ENCODE peak calls at places on chromosomes 1 and 21, in five cellular contexts. One of them, this sample, is unnamed.

GRCh38 chr1:13494712-13495111 is 19.1 kb downstream of the LRRC38 start:
- DNase-seq in naive thymus-derived CD4-positive, alpha-beta T cell: no peak
- DNase-seq in brain microvascular endothelial cell: no peak
- DNase-seq in GM23338: no peak
- DNase-seq in CD4-positive, alpha-beta memory T cell: no peak
- DNase-seq in this sample: no peak

GRCh38 chr1:220810179-220810653 is 23.5 kb downstream of the MTARC1 start:
- DNase-seq in brain microvascular endothelial cell: peak
- DNase-seq in naive thymus-derived CD4-positive, alpha-beta T cell: peak
- DNase-seq in CD4-positive, alpha-beta memory T cell: peak
- DNase-seq in GM23338: peak
- DNase-seq in this sample: peak

GRCh38 chr1:33434363-33434750 is 3.5 kb upstream of the PHC2 start:
- DNase-seq in GM23338: no peak
- DNase-seq in brain microvascular endothelial cell: no peak
- DNase-seq in CD4-positive, alpha-beta memory T cell: no peak
- DNase-seq in naive thymus-derived CD4-positive, alpha-beta T cell: no peak
- DNase-seq in this sample: no peak

GRCh38 chr1:228087771-228088251 is 5.3 kb downstream of the ARF1 start:
- DNase-seq in CD4-positive, alpha-beta memory T cell: no peak
- DNase-seq in brain microvascular endothelial cell: peak
- DNase-seq in naive thymus-derived CD4-positive, alpha-beta T cell: no peak
- DNase-seq in GM23338: no peak
- DNase-seq in this sample: no peak

GRCh38 chr1:150371110-150371509 is 7.2 kb downstream of the RPRD2 start:
- DNase-seq in GM23338: no peak
- DNase-seq in CD4-positive, alpha-beta memory T cell: no peak
- DNase-seq in naive thymus-derived CD4-positive, alpha-beta T cell: no peak
- DNase-seq in brain microvascular endothelial cell: no peak
- DNase-seq in this sample: no peak

GRCh38 chr1:201389066-201389465 is 10.1 kb downstream of the LAD1 start:
- DNase-seq in CD4-positive, alpha-beta memory T cell: no peak
- DNase-seq in brain microvascular endothelial cell: no peak
- DNase-seq in GM23338: no peak
- DNase-seq in naive thymus-derived CD4-positive, alpha-beta T cell: no peak
- DNase-seq in this sample: no peak

GRCh38 chr1:21907079-21907418 is 30.1 kb downstream of the HSPG2 start:
- DNase-seq in GM23338: no peak
- DNase-seq in naive thymus-derived CD4-positive, alpha-beta T cell: no peak
- DNase-seq in brain microvascular endothelial cell: no peak
- DNase-seq in CD4-positive, alpha-beta memory T cell: no peak
- DNase-seq in this sample: no peak

GRCh38 chr1:159828916-159829634 is 2.4 kb downstream of the SLAMF8 start:
- DNase-seq in GM23338: peak
- DNase-seq in brain microvascular endothelial cell: no peak
- DNase-seq in naive thymus-derived CD4-positive, alpha-beta T cell: no peak
- DNase-seq in CD4-positive, alpha-beta memory T cell: no peak
- DNase-seq in this sample: no peak

GRCh38 chr1:199223936-199224335 is 585.1 kb downstream of the PTPRC start:
- DNase-seq in CD4-positive, alpha-beta memory T cell: no peak
- DNase-seq in GM23338: no peak
- DNase-seq in brain microvascular endothelial cell: no peak
- DNase-seq in naive thymus-derived CD4-positive, alpha-beta T cell: no peak
- DNase-seq in this sample: no peak

GRCh38 chr1:31637915-31638673 is 6.6 kb downstream of the PEF1 start:
- DNase-seq in brain microvascular endothelial cell: no peak
- DNase-seq in CD4-positive, alpha-beta memory T cell: no peak
- DNase-seq in GM23338: no peak
- DNase-seq in naive thymus-derived CD4-positive, alpha-beta T cell: no peak
- DNase-seq in this sample: no peak

GRCh38 chr1:29196863-29197589 is 15.3 kb upstream of the SRSF4 start:
- DNase-seq in GM23338: no peak
- DNase-seq in CD4-positive, alpha-beta memory T cell: no peak
- DNase-seq in naive thymus-derived CD4-positive, alpha-beta T cell: no peak
- DNase-seq in brain microvascular endothelial cell: peak
- DNase-seq in this sample: no peak

GRCh38 chr1:73832276-73832825 is 365.6 kb downstream of the LRRIQ3 start:
- DNase-seq in naive thymus-derived CD4-positive, alpha-beta T cell: no peak
- DNase-seq in brain microvascular endothelial cell: no peak
- DNase-seq in GM23338: no peak
- DNase-seq in CD4-positive, alpha-beta memory T cell: no peak
- DNase-seq in this sample: no peak

GRCh38 chr1:84348240-84348555 is 46.7 kb downstream of the SAMD13 start:
- DNase-seq in naive thymus-derived CD4-positive, alpha-beta T cell: no peak
- DNase-seq in CD4-positive, alpha-beta memory T cell: no peak
- DNase-seq in brain microvascular endothelial cell: peak
- DNase-seq in GM23338: no peak
- DNase-seq in this sample: no peak

GRCh38 chr1:55088413-55088812 is 49.1 kb downstream of the PCSK9 start:
- DNase-seq in brain microvascular endothelial cell: no peak
- DNase-seq in naive thymus-derived CD4-positive, alpha-beta T cell: no peak
- DNase-seq in GM23338: no peak
- DNase-seq in CD4-positive, alpha-beta memory T cell: no peak
- DNase-seq in this sample: no peak

GRCh38 chr1:184502154-184502553 is 115.3 kb downstream of the C1orf21 start:
- DNase-seq in GM23338: no peak
- DNase-seq in brain microvascular endothelial cell: no peak
- DNase-seq in naive thymus-derived CD4-positive, alpha-beta T cell: no peak
- DNase-seq in CD4-positive, alpha-beta memory T cell: no peak
- DNase-seq in this sample: no peak

GRCh38 chr21:45767071-45768006 is 123.8 kb downstream of the PCBP3 start:
- DNase-seq in GM23338: no peak
- DNase-seq in CD4-positive, alpha-beta memory T cell: peak
- DNase-seq in brain microvascular endothelial cell: peak
- DNase-seq in naive thymus-derived CD4-positive, alpha-beta T cell: peak
- DNase-seq in this sample: peak

GRCh38 chr1:159205225-159205624 is 550 bp downstream of the ACKR1 start:
- DNase-seq in GM23338: peak
- DNase-seq in brain microvascular endothelial cell: no peak
- DNase-seq in naive thymus-derived CD4-positive, alpha-beta T cell: no peak
- DNase-seq in CD4-positive, alpha-beta memory T cell: no peak
- DNase-seq in this sample: no peak

GRCh38 chr1:78834201-78834741 is 172.3 kb downstream of the ADGRL4 start:
- DNase-seq in naive thymus-derived CD4-positive, alpha-beta T cell: no peak
- DNase-seq in brain microvascular endothelial cell: no peak
- DNase-seq in CD4-positive, alpha-beta memory T cell: no peak
- DNase-seq in GM23338: no peak
- DNase-seq in this sample: no peak

GRCh38 chr1:111499026-111499790 is 4.2 kb downstream of the ADORA3 start:
- DNase-seq in CD4-positive, alpha-beta memory T cell: no peak
- DNase-seq in brain microvascular endothelial cell: no peak
- DNase-seq in GM23338: no peak
- DNase-seq in naive thymus-derived CD4-positive, alpha-beta T cell: no peak
- DNase-seq in this sample: no peak

GRCh38 chr1:204578867-204579664 is 62.9 kb downstream of the MDM4 start:
- DNase-seq in naive thymus-derived CD4-positive, alpha-beta T cell: peak
- DNase-seq in CD4-positive, alpha-beta memory T cell: no peak
- DNase-seq in GM23338: peak
- DNase-seq in brain microvascular endothelial cell: no peak
- DNase-seq in this sample: no peak

GRCh38 chr1:36352141-36352909 is 28.9 kb upstream of the EVA1B start:
- DNase-seq in CD4-positive, alpha-beta memory T cell: no peak
- DNase-seq in naive thymus-derived CD4-positive, alpha-beta T cell: no peak
- DNase-seq in brain microvascular endothelial cell: no peak
- DNase-seq in GM23338: no peak
- DNase-seq in this sample: no peak

GRCh38 chr1:101290119-101290921 is 53.5 kb downstream of the S1PR1 start:
- DNase-seq in naive thymus-derived CD4-positive, alpha-beta T cell: no peak
- DNase-seq in brain microvascular endothelial cell: no peak
- DNase-seq in CD4-positive, alpha-beta memory T cell: no peak
- DNase-seq in GM23338: no peak
- DNase-seq in this sample: no peak

DNA sequence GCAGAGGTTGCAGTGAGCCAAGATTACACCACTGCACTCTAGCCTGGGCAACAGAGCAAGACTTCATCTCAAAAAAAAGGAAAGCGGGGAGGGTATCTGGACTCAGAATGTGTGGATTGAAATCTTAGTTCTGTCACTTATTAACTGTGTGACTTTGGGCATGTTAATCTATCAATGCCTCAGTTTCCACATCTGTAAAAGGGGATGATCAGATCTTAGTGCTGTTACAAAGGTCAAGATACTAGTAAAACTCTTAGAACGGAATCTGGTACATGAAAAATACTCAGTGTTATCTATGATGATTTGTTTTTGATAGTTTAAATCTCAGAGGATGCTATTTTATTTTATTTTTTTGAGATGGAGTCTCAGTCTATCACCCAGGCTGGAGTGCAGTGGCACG is 10.5 kb downstream of the FAM76A start:
- DNase-seq in GM23338: no peak
- DNase-seq in CD4-positive, alpha-beta memory T cell: no peak
- DNase-seq in brain microvascular endothelial cell: no peak
- DNase-seq in naive thymus-derived CD4-positive, alpha-beta T cell: no peak
- DNase-seq in this sample: no peak
- H3K27ac ChIP-seq in GM23338: no peak
- H3K27ac ChIP-seq in CD4-positive, alpha-beta memory T cell: no peak
- H3K27ac ChIP-seq in brain microvascular endothelial cell: no peak
- H3K27ac ChIP-seq in naive thymus-derived CD4-positive, alpha-beta T cell: no peak
- H3K27ac ChIP-seq in this sample: no peak

DNA sequence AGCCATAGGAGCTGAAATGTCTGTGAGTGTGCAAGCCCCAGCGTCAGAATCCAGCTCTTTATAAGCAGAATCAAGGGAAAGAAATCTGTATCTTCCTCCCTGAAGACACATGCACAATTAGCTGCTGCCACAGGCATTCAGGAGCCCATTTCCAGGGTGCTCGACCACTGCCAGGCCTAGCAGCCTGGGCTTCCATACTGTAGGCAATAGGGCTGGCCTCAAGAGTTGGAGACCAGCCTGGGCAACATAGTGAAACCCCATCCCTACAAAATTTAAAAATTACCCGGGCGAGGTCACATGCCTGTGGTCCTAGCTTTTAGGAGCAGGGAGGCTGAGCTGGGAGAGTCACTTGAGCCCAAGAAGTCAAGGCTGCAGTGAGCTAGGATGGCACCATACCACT is 41.0 kb downstream of the NEK2 start:
- DNase-seq in brain microvascular endothelial cell: no peak
- DNase-seq in naive thymus-derived CD4-positive, alpha-beta T cell: no peak
- DNase-seq in CD4-positive, alpha-beta memory T cell: no peak
- DNase-seq in GM23338: no peak
- DNase-seq in this sample: no peak
- H3K27ac ChIP-seq in brain microvascular endothelial cell: no peak
- H3K27ac ChIP-seq in naive thymus-derived CD4-positive, alpha-beta T cell: no peak
- H3K27ac ChIP-seq in CD4-positive, alpha-beta memory T cell: no peak
- H3K27ac ChIP-seq in GM23338: no peak
- H3K27ac ChIP-seq in this sample: no peak

GRCh38 chr1:209755926-209756607 is at the start of gene TRAF3IP3:
- DNase-seq in CD4-positive, alpha-beta memory T cell: peak
- DNase-seq in GM23338: no peak
- DNase-seq in brain microvascular endothelial cell: no peak
- DNase-seq in naive thymus-derived CD4-positive, alpha-beta T cell: peak
- DNase-seq in this sample: peak
- H3K27ac ChIP-seq in CD4-positive, alpha-beta memory T cell: peak
- H3K27ac ChIP-seq in GM23338: no peak
- H3K27ac ChIP-seq in brain microvascular endothelial cell: no peak
- H3K27ac ChIP-seq in naive thymus-derived CD4-positive, alpha-beta T cell: peak
- H3K27ac ChIP-seq in this sample: peak

GRCh38 chr1:214967865-214968575 is 114.5 kb upstream of the KCNK2 start:
- DNase-seq in naive thymus-derived CD4-positive, alpha-beta T cell: no peak
- DNase-seq in GM23338: no peak
- DNase-seq in brain microvascular endothelial cell: peak
- DNase-seq in CD4-positive, alpha-beta memory T cell: no peak
- DNase-seq in this sample: no peak
- H3K27ac ChIP-seq in naive thymus-derived CD4-positive, alpha-beta T cell: no peak
- H3K27ac ChIP-seq in GM23338: no peak
- H3K27ac ChIP-seq in brain microvascular endothelial cell: peak
- H3K27ac ChIP-seq in CD4-positive, alpha-beta memory T cell: no peak
- H3K27ac ChIP-seq in this sample: no peak

GRCh38 chr1:1356166-1356795 is 2.1 kb downstream of the MXRA8 start:
- DNase-seq in GM23338: no peak
- DNase-seq in naive thymus-derived CD4-positive, alpha-beta T cell: no peak
- DNase-seq in brain microvascular endothelial cell: no peak
- DNase-seq in CD4-positive, alpha-beta memory T cell: no peak
- DNase-seq in this sample: no peak
- H3K27ac ChIP-seq in GM23338: no peak
- H3K27ac ChIP-seq in naive thymus-derived CD4-positive, alpha-beta T cell: no peak
- H3K27ac ChIP-seq in brain microvascular endothelial cell: no peak
- H3K27ac ChIP-seq in CD4-positive, alpha-beta memory T cell: no peak
- H3K27ac ChIP-seq in this sample: no peak

GRCh38 chr1:12466816-12467215 is 151.2 kb downstream of the DHRS3 start:
- DNase-seq in CD4-positive, alpha-beta memory T cell: no peak
- DNase-seq in naive thymus-derived CD4-positive, alpha-beta T cell: no peak
- DNase-seq in GM23338: no peak
- DNase-seq in brain microvascular endothelial cell: no peak
- DNase-seq in this sample: no peak

GRCh38 chr1:12464028-12464427 is 154.0 kb downstream of the DHRS3 start:
- DNase-seq in GM23338: no peak
- DNase-seq in brain microvascular endothelial cell: no peak
- DNase-seq in naive thymus-derived CD4-positive, alpha-beta T cell: no peak
- DNase-seq in CD4-positive, alpha-beta memory T cell: no peak
- DNase-seq in this sample: no peak

GRCh38 chr1:12465126-12465525 is 152.9 kb downstream of the DHRS3 start:
- DNase-seq in brain microvascular endothelial cell: no peak
- DNase-seq in GM23338: no peak
- DNase-seq in CD4-positive, alpha-beta memory T cell: no peak
- DNase-seq in naive thymus-derived CD4-positive, alpha-beta T cell: no peak
- DNase-seq in this sample: no peak

GRCh38 chr1:12462586-12462985 is 155.4 kb downstream of the DHRS3 start:
- DNase-seq in CD4-positive, alpha-beta memory T cell: no peak
- DNase-seq in brain microvascular endothelial cell: no peak
- DNase-seq in GM23338: no peak
- DNase-seq in naive thymus-derived CD4-positive, alpha-beta T cell: no peak
- DNase-seq in this sample: no peak

DNA sequence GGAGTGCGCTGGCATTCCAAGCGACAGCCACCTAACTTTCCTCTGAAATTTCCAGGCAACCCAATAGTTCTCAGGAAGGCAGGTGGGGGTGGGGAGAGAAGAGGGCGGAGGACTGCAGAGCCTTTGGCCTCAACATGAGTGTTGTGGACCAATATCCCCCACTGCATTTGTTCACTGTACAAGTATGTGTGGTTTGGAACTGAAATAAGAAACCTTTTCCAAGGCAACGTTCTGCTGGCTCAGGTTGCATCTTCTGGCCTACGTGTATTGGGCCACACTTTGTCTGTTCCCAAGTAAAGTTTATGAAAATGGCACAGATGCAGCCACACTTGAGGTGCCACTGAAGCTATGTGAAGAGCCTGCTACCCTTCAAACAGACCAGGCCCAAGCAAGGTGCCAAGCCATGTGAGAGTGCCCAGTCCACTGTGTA is 153.4 kb downstream of the DHRS3 start:
- DNase-seq in brain microvascular endothelial cell: peak
- DNase-seq in GM23338: no peak
- DNase-seq in CD4-positive, alpha-beta memory T cell: no peak
- DNase-seq in naive thymus-derived CD4-positive, alpha-beta T cell: no peak
- DNase-seq in this sample: no peak
- H3K27ac ChIP-seq in brain microvascular endothelial cell: peak
- H3K27ac ChIP-seq in GM23338: no peak
- H3K27ac ChIP-seq in CD4-positive, alpha-beta memory T cell: no peak
- H3K27ac ChIP-seq in naive thymus-derived CD4-positive, alpha-beta T cell: no peak
- H3K27ac ChIP-seq in this sample: peak

GRCh38 chr1:181812211-181812610 is 249.3 kb downstream of the ZNF648 start:
- DNase-seq in naive thymus-derived CD4-positive, alpha-beta T cell: no peak
- DNase-seq in CD4-positive, alpha-beta memory T cell: no peak
- DNase-seq in brain microvascular endothelial cell: no peak
- DNase-seq in GM23338: no peak
- DNase-seq in this sample: no peak
- H3K27ac ChIP-seq in naive thymus-derived CD4-positive, alpha-beta T cell: no peak
- H3K27ac ChIP-seq in CD4-positive, alpha-beta memory T cell: no peak
- H3K27ac ChIP-seq in brain microvascular endothelial cell: no peak
- H3K27ac ChIP-seq in GM23338: no peak
- H3K27ac ChIP-seq in this sample: no peak